ENCODE peak calls at places on chromosomes 12 and 14, in four cellular contexts. One of them, this sample, is unnamed.

GRCh38 chr12:126447346-126447745 is 1382.1 kb downstream of the AACS start:
- DNase-seq in tibial artery: no peak
- DNase-seq in left ventricle myocardium inferior: no peak
- DNase-seq in aorta: no peak
- DNase-seq in this sample: no peak

GRCh38 chr14:58772814-58773620 is 135.3 kb downstream of the DACT1 start:
- DNase-seq in tibial artery: no peak
- DNase-seq in left ventricle myocardium inferior: no peak
- DNase-seq in aorta: no peak
- DNase-seq in this sample: no peak

GRCh38 chr12:111580119-111580425 is 19.0 kb downstream of the ATXN2 start:
- DNase-seq in tibial artery: no peak
- DNase-seq in left ventricle myocardium inferior: no peak
- DNase-seq in aorta: no peak
- DNase-seq in this sample: no peak

GRCh38 chr14:38505221-38506095 is 249.6 kb upstream of the CLEC14A start:
- DNase-seq in tibial artery: no peak
- DNase-seq in left ventricle myocardium inferior: no peak
- DNase-seq in aorta: no peak
- DNase-seq in this sample: no peak

GRCh38 chr14:84375235-84375634 is 1154.7 kb upstream of the FLRT2 start:
- DNase-seq in tibial artery: no peak
- DNase-seq in left ventricle myocardium inferior: no peak
- DNase-seq in aorta: no peak
- DNase-seq in this sample: no peak

GRCh38 chr14:99769799-99770198 is 23.4 kb upstream of the EML1 start:
- DNase-seq in tibial artery: peak; percentile 24
- DNase-seq in left ventricle myocardium inferior: no peak
- DNase-seq in aorta: no peak
- DNase-seq in this sample: no peak

GRCh38 chr14:100104523-100105300 is 39.5 kb downstream of the EVL start:
- DNase-seq in tibial artery: peak; percentile 59
- DNase-seq in left ventricle myocardium inferior: no peak
- DNase-seq in aorta: no peak
- DNase-seq in this sample: no peak

GRCh38 chr14:43243168-43243567 is 1263.9 kb downstream of the FSCB start:
- DNase-seq in tibial artery: no peak
- DNase-seq in left ventricle myocardium inferior: no peak
- DNase-seq in aorta: no peak
- DNase-seq in this sample: no peak

GRCh38 chr12:80580254-80580653 is 127.2 kb upstream of the MYF6 start:
- DNase-seq in tibial artery: no peak
- DNase-seq in left ventricle myocardium inferior: no peak
- DNase-seq in aorta: no peak
- DNase-seq in this sample: no peak

GRCh38 chr12:27462151-27462694 is 15.7 kb downstream of the SMCO2 start:
- DNase-seq in tibial artery: no peak
- DNase-seq in left ventricle myocardium inferior: no peak
- DNase-seq in aorta: no peak
- DNase-seq in this sample: no peak

GRCh38 chr14:99378782-99379214 is 101.9 kb downstream of the SETD3 start:
- DNase-seq in tibial artery: no peak
- DNase-seq in left ventricle myocardium inferior: no peak
- DNase-seq in aorta: peak; percentile 44
- DNase-seq in this sample: no peak

GRCh38 chr14:34646570-34647255 is 16.8 kb upstream of the SNX6 start:
- DNase-seq in tibial artery: no peak
- DNase-seq in left ventricle myocardium inferior: no peak
- DNase-seq in aorta: no peak
- DNase-seq in this sample: no peak

GRCh38 chr14:103552011-103552797 is 10.3 kb downstream of the BAG5 start:
- DNase-seq in tibial artery: peak; percentile 90
- DNase-seq in left ventricle myocardium inferior: peak; percentile 66
- DNase-seq in aorta: peak; percentile 86
- DNase-seq in this sample: peak; percentile 49

GRCh38 chr12:53482626-53483165 is 16.6 kb downstream of the MAP3K12 start:
- DNase-seq in tibial artery: peak; percentile 62
- DNase-seq in left ventricle myocardium inferior: no peak
- DNase-seq in aorta: no peak
- DNase-seq in this sample: no peak

GRCh38 chr14:51342226-51342625 is 102.2 kb downstream of the TMX1 start:
- DNase-seq in tibial artery: no peak
- DNase-seq in left ventricle myocardium inferior: no peak
- DNase-seq in aorta: no peak
- DNase-seq in this sample: no peak

GRCh38 chr12:100795193-100796179 is 910 bp downstream of the ANO4 start:
- DNase-seq in tibial artery: no peak
- DNase-seq in left ventricle myocardium inferior: no peak
- DNase-seq in aorta: no peak
- DNase-seq in this sample: no peak

GRCh38 chr14:89563503-89563902 is 146.5 kb upstream of the FOXN3 start:
- DNase-seq in tibial artery: no peak
- DNase-seq in left ventricle myocardium inferior: no peak
- DNase-seq in aorta: no peak
- DNase-seq in this sample: no peak

GRCh38 chr12:101795013-101795412 is 35.7 kb downstream of the GNPTAB start:
- DNase-seq in tibial artery: no peak
- DNase-seq in left ventricle myocardium inferior: no peak
- DNase-seq in aorta: no peak
- DNase-seq in this sample: no peak

GRCh38 chr14:97180304-97181200 is 383.4 kb downstream of the VRK1 start:
- DNase-seq in tibial artery: no peak
- DNase-seq in left ventricle myocardium inferior: no peak
- DNase-seq in aorta: no peak
- DNase-seq in this sample: no peak

GRCh38 chr12:108783446-108783845 is 52.1 kb upstream of the CORO1C start:
- DNase-seq in tibial artery: no peak
- DNase-seq in left ventricle myocardium inferior: no peak
- DNase-seq in aorta: no peak
- DNase-seq in this sample: no peak

GRCh38 chr12:60920841-60921495 is 1325.1 kb downstream of the SLC16A7 start:
- DNase-seq in tibial artery: no peak
- DNase-seq in left ventricle myocardium inferior: no peak
- DNase-seq in aorta: no peak
- DNase-seq in this sample: no peak

GRCh38 chr12:127803545-127803944 is 463.4 kb upstream of the TMEM132C start:
- DNase-seq in tibial artery: no peak
- DNase-seq in left ventricle myocardium inferior: no peak
- DNase-seq in aorta: no peak
- DNase-seq in this sample: no peak

GRCh38 chr14:38951451-38951850 is 151.6 kb downstream of the SEC23A start:
- DNase-seq in tibial artery: no peak
- DNase-seq in left ventricle myocardium inferior: no peak
- DNase-seq in aorta: no peak
- DNase-seq in this sample: no peak

GRCh38 chr14:103848720-103849077 is 1.3 kb upstream of the PPP1R13B start:
- DNase-seq in tibial artery: no peak
- DNase-seq in left ventricle myocardium inferior: no peak
- DNase-seq in aorta: no peak
- DNase-seq in this sample: no peak

GRCh38 chr12:45483571-45483970 is 245.9 kb upstream of the ARID2 start:
- DNase-seq in tibial artery: peak; percentile 84
- DNase-seq in left ventricle myocardium inferior: peak; percentile 26
- DNase-seq in aorta: no peak
- DNase-seq in this sample: no peak

GRCh38 chr12:102542816-102543448 is 62.6 kb upstream of the IGF1 start:
- DNase-seq in tibial artery: no peak
- DNase-seq in left ventricle myocardium inferior: peak; percentile 47
- DNase-seq in aorta: no peak
- DNase-seq in this sample: peak; percentile 8

GRCh38 chr12:123532808-123533649 is 490 bp downstream of the RILPL1 start:
- DNase-seq in tibial artery: peak; percentile 80
- DNase-seq in left ventricle myocardium inferior: peak; percentile 42
- DNase-seq in aorta: peak; percentile 87
- DNase-seq in this sample: peak; percentile 58

GRCh38 chr12:15979096-15980091 is 68.3 kb downstream of the DERA start:
- DNase-seq in tibial artery: no peak
- DNase-seq in left ventricle myocardium inferior: no peak
- DNase-seq in aorta: no peak
- DNase-seq in this sample: no peak

GRCh38 chr12:106064622-106065021 is 74.1 kb downstream of the NUAK1 start:
- DNase-seq in tibial artery: no peak
- DNase-seq in left ventricle myocardium inferior: no peak
- DNase-seq in aorta: no peak
- DNase-seq in this sample: no peak

GRCh38 chr14:35403085-35403396 is 1.5 kb downstream of the NFKBIA start:
- DNase-seq in tibial artery: peak; percentile 76
- DNase-seq in left ventricle myocardium inferior: peak; percentile 35
- DNase-seq in aorta: no peak
- DNase-seq in this sample: peak; percentile 32

GRCh38 chr12:120678572-120678971 is 8.4 kb upstream of the MLEC start:
- DNase-seq in tibial artery: no peak
- DNase-seq in left ventricle myocardium inferior: no peak
- DNase-seq in aorta: no peak
- DNase-seq in this sample: no peak

GRCh38 chr12:67370979-67371378 is 101.8 kb downstream of the CAND1 start:
- DNase-seq in tibial artery: no peak
- DNase-seq in left ventricle myocardium inferior: no peak
- DNase-seq in aorta: no peak
- DNase-seq in this sample: no peak

GRCh38 chr12:77679701-77680100 is 151.0 kb upstream of the NAV3 start:
- DNase-seq in tibial artery: no peak
- DNase-seq in left ventricle myocardium inferior: no peak
- DNase-seq in aorta: no peak
- DNase-seq in this sample: no peak

GRCh38 chr12:77362871-77363270 is 297.5 kb upstream of the E2F7 start:
- DNase-seq in tibial artery: no peak
- DNase-seq in left ventricle myocardium inferior: no peak
- DNase-seq in aorta: no peak
- DNase-seq in this sample: no peak

GRCh38 chr12:2431810-2432209 is 363.0 kb upstream of the FKBP4 start:
- DNase-seq in tibial artery: no peak
- DNase-seq in left ventricle myocardium inferior: no peak
- DNase-seq in aorta: no peak
- DNase-seq in this sample: no peak

GRCh38 chr12:18690653-18691052 is 47.2 kb downstream of the PLCZ1 start:
- DNase-seq in tibial artery: no peak
- DNase-seq in left ventricle myocardium inferior: no peak
- DNase-seq in aorta: no peak
- DNase-seq in this sample: no peak

GRCh38 chr12:5516371-5516770 is 84.5 kb downstream of the NTF3 start:
- DNase-seq in tibial artery: no peak
- DNase-seq in left ventricle myocardium inferior: no peak
- DNase-seq in aorta: no peak
- DNase-seq in this sample: no peak

GRCh38 chr12:117214797-117215196 is 24.5 kb upstream of the FBXO21 start:
- DNase-seq in tibial artery: no peak
- DNase-seq in left ventricle myocardium inferior: no peak
- DNase-seq in aorta: no peak
- DNase-seq in this sample: no peak

GRCh38 chr12:92068441-92068840 is 77.2 kb downstream of the BTG1 start:
- DNase-seq in tibial artery: no peak
- DNase-seq in left ventricle myocardium inferior: no peak
- DNase-seq in aorta: no peak
- DNase-seq in this sample: no peak

DNA sequence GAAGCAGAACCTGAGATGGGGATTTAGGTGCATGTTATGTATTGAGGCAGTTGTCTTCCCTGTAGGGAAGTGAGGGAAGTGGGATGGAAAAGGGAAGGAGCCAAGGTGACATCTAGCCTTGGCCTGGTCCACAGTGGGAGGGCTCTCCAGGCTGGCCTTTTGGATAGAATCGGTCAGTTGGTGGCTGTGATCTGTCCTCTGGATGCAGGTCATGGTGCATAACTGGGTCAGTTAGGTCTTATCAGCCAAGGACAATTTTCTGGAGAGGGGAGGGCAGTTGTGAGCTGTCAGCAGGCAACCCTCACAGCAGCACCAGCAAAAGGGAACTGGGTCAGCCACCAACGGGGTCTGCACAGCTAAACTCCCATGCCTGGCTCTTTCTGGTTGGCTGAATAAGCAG is 9.6 kb downstream of the SERPINA12 start:
- DNase-seq in tibial artery: no peak
- DNase-seq in left ventricle myocardium inferior: no peak
- DNase-seq in aorta: no peak
- DNase-seq in this sample: no peak
- H3K4me3 ChIP-seq in tibial artery: no peak overlapping the region
- H3K4me3 ChIP-seq in left ventricle myocardium inferior: no peak overlapping the region
- H3K4me3 ChIP-seq in aorta: no peak overlapping the region
- H3K4me3 ChIP-seq in this sample: no peak overlapping the region

DNA sequence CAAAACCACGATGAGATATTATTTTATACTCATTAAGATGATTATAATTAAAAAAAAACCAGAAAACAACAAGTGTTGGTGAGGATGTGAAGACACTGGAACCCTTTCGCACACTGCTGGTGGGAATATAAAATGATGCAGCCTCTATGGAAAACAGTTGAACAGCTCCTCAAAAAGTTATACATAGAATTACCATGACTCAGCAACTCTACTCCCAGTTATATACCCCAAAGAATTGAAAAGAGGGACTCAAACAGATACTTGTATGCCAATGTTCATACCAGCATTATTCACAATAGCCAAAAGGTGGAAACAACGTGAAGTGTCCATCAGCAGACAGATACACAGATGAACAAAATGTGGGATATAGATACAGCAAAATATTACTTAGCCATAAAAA is 53.1 kb downstream of the TAOK3 start:
- DNase-seq in tibial artery: no peak
- DNase-seq in left ventricle myocardium inferior: no peak
- DNase-seq in aorta: no peak
- DNase-seq in this sample: no peak
- H3K27ac ChIP-seq in tibial artery: no peak overlapping the region
- H3K27ac ChIP-seq in left ventricle myocardium inferior: no peak overlapping the region
- H3K27ac ChIP-seq in aorta: no peak overlapping the region
- H3K27ac ChIP-seq in this sample: no peak overlapping the region

DNA sequence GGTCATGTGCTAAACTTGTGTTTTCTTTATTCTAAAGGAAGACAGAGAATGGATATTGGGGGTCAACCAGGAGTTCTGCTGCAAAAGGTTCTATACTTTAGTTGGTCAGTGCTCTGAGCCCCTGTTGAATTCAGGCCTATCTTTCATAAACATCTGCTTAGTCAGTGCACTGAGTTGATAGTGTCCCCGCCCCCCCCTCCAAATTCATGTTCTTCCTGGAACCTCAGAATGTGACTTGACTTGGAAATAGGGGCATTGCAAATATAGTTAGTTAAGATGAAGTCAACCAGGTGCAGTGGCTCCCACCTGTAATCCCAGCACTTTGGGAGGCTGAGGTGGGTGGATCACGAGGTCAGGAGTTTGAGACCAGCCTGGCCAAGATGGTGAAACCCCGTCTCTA is 23.3 kb downstream of the CHST11 start:
- DNase-seq in tibial artery: no peak
- DNase-seq in left ventricle myocardium inferior: no peak
- DNase-seq in aorta: no peak
- DNase-seq in this sample: no peak
- H3K4me3 ChIP-seq in tibial artery: no peak overlapping the region
- H3K4me3 ChIP-seq in left ventricle myocardium inferior: no peak overlapping the region
- H3K4me3 ChIP-seq in aorta: no peak overlapping the region
- H3K4me3 ChIP-seq in this sample: no peak overlapping the region

DNA sequence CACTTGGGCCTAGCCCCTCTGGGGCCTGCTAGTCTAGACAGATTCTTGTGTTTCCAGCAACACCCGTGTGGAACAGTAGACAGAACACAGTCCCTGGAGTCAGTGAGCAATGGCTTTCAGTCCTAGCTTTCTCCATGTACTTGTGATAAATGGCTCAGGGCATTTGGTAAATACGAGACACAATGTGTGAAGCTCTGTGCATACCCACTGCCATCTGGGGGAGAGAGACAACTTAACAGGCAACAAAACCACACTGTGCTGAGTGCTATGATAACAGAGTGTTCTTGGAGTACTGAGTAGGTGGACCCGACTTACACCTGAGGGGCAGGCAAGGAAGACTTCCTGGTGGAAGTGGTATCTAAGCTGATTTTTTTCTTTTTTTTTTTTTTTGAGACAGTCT is 86.3 kb upstream of the TBX3 start:
- DNase-seq in tibial artery: no peak
- DNase-seq in left ventricle myocardium inferior: no peak
- DNase-seq in aorta: peak; percentile 8
- DNase-seq in this sample: no peak
- H3K27ac ChIP-seq in tibial artery: no peak overlapping the region
- H3K27ac ChIP-seq in left ventricle myocardium inferior: no peak overlapping the region
- H3K27ac ChIP-seq in aorta: no peak overlapping the region
- H3K27ac ChIP-seq in this sample: no peak overlapping the region